ENCODE peak calls at places on chromosomes 6 and 20, in four cellular contexts. S is IMR-90, N is mesenchymal stem cell, G is neuronal stem cell. P is an unnamed sample. For H3K4me1, the result is how much of the 10 kb centered on the place peaks cover.

GRCh38 chr20:48006036-48006833 is 221.0 kb upstream of the SULF2 start:
- DNase-seq in S (no peak), G (no peak), N (no peak), P (no peak)

GRCh38 chr20:24163501-24163900 is 174.9 kb upstream of the GGTLC1 start:
- DNase-seq in N (no peak), G (no peak), S (no peak), P (no peak)

GRCh38 chr6:654136-654535 is 2.8 kb downstream of the HUS1B start:
- DNase-seq in G (no peak), N (no peak), S (no peak), P (no peak)

GRCh38 chr20:62768815-62769287 is 27.4 kb upstream of the MRGBP start:
- DNase-seq in N (no peak), S (peak), G (no peak), P (no peak)

GRCh38 chr6:81999270-81999669 is 246.8 kb upstream of the TENT5A start:
- DNase-seq in N (no peak), S (no peak), G (no peak), P (no peak)

GRCh38 chr20:44390280-44390679 is 34.8 kb downstream of the HNF4A start:
- DNase-seq in S (no peak), N (no peak), G (no peak), P (no peak)

GRCh38 chr6:40996591-40997247 is 42.3 kb downstream of the UNC5CL start:
- DNase-seq in N (peak), S (peak), G (peak), P (peak)

GRCh38 chr6:10014561-10014960 is 400.3 kb downstream of the TFAP2A start:
- DNase-seq in G (no peak), N (no peak), S (peak), P (no peak)

GRCh38 chr6:158024566-158025297 is 43.1 kb downstream of the SYNJ2 start:
- DNase-seq in S (peak), G (no peak), N (peak), P (no peak)

GRCh38 chr6:89140347-89141159 is 5.3 kb upstream of the PM20D2 start:
- DNase-seq in S (peak), N (peak), G (no peak), P (no peak)

GRCh38 chr6:148935705-148936306 is 189.0 kb downstream of the UST start:
- DNase-seq in G (no peak), S (peak), N (peak), P (no peak)

GRCh38 chr6:119294984-119295383 is 54.6 kb downstream of the MAN1A1 start:
- DNase-seq in N (no peak), G (no peak), S (no peak), P (no peak)

GRCh38 chr6:157438611-157439109 is 57.7 kb downstream of the ZDHHC14 start:
- DNase-seq in N (no peak), S (peak), G (no peak), P (no peak)

GRCh38 chr6:28336284-28337024 is 506 bp upstream of the ZSCAN31 start:
- DNase-seq in N (peak), G (no peak), S (peak), P (no peak)

GRCh38 chr6:118372413-118372812 is 175.7 kb upstream of the PLN start:
- DNase-seq in S (peak), G (no peak), N (peak), P (no peak)

GRCh38 chr6:39419607-39420006 is 97.1 kb upstream of the KCNK16 start:
- DNase-seq in S (no peak), N (no peak), G (no peak), P (no peak)

GRCh38 chr6:12504325-12504966 is 212.1 kb upstream of the PHACTR1 start:
- DNase-seq in S (peak), G (no peak), N (no peak), P (no peak)

GRCh38 chr6:107591346-107591745 is 101.4 kb downstream of the SOBP start:
- DNase-seq in S (no peak), N (no peak), G (no peak), P (no peak)

GRCh38 chr6:140052757-140053729 is 678.6 kb upstream of the CITED2 start:
- DNase-seq in G (no peak), S (peak), N (peak), P (no peak)

GRCh38 chr6:16711551-16712249 is 49.6 kb downstream of the ATXN1 start:
- DNase-seq in S (no peak), G (no peak), N (no peak), P (no peak)

GRCh38 chr6:8113260-8113659 is 10.9 kb upstream of the EEF1E1 start:
- DNase-seq in N (no peak), S (peak), G (no peak), P (no peak)

GRCh38 chr6:31903957-31904356 is 2.1 kb upstream of the ZBTB12 start:
- DNase-seq in G (no peak), N (peak), S (peak), P (no peak)

GRCh38 chr6:144330588-144330987 is 45.5 kb downstream of the UTRN start:
- DNase-seq in G (no peak), N (no peak), S (no peak), P (peak)

DNA sequence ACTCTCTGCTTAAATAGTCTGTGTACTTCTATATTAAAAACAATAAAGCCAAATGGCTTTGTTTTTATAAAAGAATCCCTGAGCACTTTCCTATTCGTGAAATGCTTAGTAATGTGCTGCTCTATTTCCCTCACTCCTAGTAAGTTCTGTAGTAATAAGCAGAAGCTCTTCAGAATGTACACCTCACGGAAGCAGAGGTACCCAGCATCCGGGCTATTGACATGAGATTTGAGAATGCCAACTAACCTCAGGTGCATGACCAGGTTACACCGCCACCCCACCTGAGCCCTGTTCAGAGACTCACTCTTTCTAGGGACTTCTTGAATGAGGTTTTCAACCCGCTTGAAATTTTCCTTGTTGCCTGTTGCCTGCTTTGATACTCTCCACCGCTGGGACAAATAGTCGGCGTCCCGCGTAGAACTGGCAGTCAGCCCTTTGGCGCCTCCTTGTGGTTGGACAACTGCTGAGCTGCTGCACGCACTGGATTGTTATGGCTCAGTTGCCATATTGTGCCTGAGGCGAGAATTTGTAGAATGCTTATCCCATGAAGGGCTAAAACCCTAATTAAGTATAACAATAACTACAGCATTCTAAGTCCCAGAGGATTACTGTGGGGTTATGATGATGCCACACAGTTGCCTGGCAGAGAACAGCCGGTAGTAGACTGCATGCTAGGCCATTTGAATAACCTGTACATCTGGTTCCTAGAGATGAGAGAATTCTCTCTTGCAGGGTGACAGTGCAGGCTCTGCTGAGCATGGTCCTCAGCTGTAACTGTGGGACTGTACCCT is 95.4 kb downstream of the KHDC1L start:
- DNase-seq in N (peak), S (peak), G (peak), P (peak)
- H4K91ac ChIP-seq in N (no peak), S (no peak), G (no peak), P (no peak)

DNA sequence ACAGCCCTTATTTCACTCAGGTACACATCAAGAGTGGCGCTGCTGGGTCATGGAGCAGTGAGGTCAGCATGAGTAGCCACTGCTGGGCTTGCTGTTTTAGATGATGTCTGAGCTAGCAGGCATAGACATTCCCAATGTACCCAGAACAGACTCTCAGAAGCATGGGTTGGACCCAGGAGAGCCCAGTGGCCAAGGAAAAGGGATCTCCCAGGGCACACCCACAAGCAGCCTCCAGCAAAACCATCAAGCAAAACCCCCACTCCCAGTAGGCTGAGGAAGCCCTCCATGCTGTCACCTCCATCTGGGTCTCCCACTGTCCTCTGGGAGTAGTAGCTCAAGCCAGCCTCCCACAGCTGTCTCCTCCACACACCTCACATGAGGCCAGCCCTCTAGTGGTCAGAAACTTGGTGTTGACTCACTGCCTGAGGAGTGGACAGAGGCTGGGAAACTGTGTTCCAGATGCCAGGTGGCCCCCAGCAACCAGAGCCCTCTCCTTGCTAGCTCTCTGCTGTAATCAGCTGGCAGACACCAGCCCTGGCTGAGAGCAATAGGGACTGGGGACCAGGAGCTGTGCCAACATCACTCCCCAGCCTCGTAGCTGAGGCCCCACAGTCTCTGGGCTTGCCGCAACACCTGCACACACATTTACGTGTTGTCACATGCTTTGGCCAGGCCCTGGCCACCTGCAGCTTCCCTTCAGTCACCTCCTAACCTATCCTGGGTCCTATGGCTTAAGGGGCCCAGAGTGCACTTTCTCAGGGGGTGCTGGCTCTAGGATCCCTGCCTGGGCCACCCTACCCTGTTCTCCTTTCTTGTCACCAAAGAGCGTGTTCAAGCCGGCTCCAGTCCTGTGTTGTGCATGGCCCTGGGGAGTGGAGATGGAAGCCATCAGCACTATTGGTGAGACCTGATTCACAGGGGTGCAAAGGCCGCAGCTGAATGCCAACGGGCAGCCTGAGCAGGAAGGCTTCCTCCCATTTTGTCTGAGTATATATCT is 1.9 kb upstream of the AP5S1 start:
- DNase-seq in S (peak), N (peak), G (no peak), P (peak)
- H3K4me1 ChIP-seq in S (under half), N (under half), G (under half), P (under half)

DNA sequence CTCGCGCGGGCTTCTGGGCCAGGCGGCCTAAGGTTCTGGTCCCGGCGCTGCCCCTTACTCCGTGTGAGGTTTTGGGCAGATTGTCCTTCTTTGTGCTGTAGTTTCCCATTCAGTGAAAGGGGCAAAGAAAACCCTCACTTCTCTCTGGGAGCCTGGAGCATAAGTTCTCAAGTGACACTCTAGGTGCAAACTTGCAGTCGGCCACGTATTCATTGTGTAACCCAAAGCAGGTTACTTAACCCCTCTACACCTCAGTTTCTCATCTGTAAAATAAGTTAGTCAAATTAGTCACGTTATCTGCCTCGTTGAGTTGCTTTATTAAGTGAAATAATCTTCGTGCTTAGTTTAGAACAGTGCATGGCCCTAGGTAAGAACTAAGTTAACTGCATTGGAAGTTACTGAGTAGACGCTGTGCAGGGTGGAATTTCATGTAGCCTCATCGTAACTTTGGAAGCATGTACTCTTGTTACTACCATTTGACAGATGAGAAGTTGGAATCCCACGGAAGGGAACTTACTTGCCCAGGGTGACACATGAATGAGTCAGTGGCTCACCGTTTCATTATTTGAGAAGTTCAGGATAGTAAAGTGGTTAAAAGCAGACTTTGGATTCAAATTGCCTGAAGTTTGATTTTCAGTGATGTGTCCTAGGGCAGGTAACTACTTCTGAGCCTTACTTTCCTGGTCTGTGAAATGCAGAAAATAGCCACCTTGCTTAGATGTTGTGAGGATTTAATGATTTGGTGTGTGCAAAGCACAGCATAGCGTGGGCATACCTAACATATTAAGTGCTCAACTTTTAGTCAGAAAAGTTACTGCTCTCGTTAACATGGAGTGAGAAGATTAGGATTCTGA is 550 bp upstream of the MROH8 start:
- DNase-seq in G (no peak), N (peak), S (peak), P (no peak)
- H4K91ac ChIP-seq in G (no peak), N (no peak), S (peak), P (no peak)

GRCh38 chr6:72865467-72865866 is 243.6 kb downstream of the KCNQ5 start:
- DNase-seq in G (no peak), N (peak), S (peak), P (no peak)
- H3K4me1 ChIP-seq in G (under half), N (under half), S (under half), P (under half)

DNA sequence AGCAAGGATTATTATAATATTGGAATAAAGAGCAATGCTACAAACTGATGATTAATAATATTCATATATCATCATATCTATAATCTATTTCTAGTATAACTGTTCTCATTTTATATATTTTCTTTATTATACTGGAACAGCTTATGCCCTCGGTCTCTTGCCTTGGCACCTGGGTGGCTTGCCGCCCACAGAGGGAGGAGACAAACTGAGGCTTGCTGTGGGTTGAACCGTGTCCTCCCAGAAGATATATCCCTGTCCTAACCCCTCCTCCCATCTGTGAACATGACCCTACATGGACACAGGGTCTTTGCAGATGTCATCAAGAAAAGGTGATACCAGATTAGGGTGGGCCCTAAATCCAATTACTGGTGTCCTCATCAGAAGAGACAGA is 4.7 kb downstream of the RNASET2 start:
- DNase-seq in G (no peak), N (no peak), S (no peak), P (no peak)
- H4K91ac ChIP-seq in G (no peak), N (no peak), S (no peak), P (no peak)

GRCh38 chr6:35077006-35077712 is 64.0 kb downstream of the TCP11 start:
- DNase-seq in S (no peak), N (no peak), G (no peak), P (no peak)

GRCh38 chr6:35077713-35078105 is 63.4 kb downstream of the TCP11 start:
- DNase-seq in N (no peak), G (no peak), S (no peak), P (no peak)

GRCh38 chr6:35079311-35080000 is 61.7 kb downstream of the TCP11 start:
- DNase-seq in S (no peak), N (no peak), G (no peak), P (no peak)

GRCh38 chr6:35078896-35079295 is 62.2 kb downstream of the TCP11 start:
- DNase-seq in S (no peak), G (no peak), N (no peak), P (no peak)

DNA sequence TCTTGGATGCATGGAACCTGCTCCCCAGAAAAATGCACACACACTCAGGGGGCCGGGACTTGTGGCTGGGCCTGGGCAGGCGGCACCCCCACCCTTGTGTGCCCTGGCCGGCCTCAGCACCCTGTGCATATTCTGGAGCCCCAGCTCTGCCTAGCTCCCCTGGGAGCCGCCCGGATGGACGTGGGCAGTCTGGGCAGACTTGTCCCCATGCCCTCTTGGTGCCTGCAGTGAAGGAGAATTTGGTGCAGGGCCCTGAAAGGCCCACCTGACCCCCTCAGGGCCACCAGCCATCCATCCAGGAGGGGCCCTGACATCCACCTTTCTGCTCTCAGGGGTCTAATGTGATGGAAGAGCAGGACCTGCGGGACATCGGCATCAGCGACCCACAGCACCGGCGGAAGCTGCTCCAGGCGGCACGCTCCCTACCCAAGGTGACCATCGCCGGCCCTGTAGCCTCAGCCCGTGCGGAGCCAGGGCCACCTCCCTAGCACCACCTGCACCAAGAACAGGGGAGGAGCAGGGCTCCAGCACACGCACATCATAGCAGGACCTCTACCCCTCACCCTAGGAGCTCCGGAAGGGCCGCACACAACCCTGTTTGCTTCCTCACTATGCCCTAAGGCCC is 62.8 kb downstream of the TCP11 start:
- DNase-seq in S (no peak), N (no peak), G (no peak), P (no peak)
- H3K4me1 ChIP-seq in S (under half), N (under half), G (under half), P (under half)

GRCh38 chr6:11490996-11491395 is 46.6 kb upstream of the TMEM170B start:
- DNase-seq in N (no peak), S (no peak), G (no peak), P (no peak)
- H4K91ac ChIP-seq in N (no peak), S (no peak), G (no peak), P (no peak)

DNA sequence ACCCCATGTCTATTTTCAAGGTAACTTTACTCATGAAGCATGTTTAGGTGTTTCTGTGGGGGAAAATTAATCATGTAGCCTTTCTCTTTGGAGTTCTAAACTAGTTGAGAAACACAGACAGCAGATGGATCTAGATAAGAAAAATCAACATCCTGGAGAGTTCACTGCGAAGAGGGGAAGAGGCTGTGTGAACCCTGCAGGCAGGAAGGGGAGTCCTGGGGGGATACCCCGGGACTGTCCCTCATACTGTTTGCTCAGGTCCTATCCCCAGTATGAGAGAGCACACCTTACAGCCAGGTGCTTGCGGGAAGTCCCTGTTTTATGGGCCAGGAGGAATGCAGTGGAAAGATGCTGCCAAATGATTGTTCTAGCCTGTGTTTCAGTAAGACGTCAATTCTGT is 32.7 kb downstream of the CHMP4B start:
- DNase-seq in G (no peak), N (no peak), S (no peak), P (no peak)
- H3K4me1 ChIP-seq in G (under half), N (under half), S (under half), P (under half)

DNA sequence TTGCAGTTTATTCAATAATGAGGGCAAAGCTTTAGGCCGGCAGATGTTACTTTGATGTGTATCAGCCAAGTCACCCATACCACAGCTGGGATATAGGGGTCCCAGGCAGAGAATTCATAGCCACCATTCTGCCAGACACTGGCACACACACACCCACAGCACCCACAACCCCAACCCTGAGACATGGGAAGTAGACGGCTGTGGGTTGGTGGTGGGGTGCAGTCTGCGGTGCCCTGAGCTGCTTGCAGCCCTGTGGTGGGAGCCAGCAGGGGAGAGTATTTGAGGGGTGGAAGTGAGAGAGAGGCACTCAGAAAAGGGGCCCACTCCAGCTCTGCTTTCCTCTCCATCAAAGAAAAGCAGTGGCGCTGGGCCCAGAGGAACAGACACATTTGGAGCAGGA is 125.3 kb downstream of the FOXO3 start:
- DNase-seq in G (no peak), N (no peak), S (no peak), P (no peak)
- H4K91ac ChIP-seq in G (no peak), N (no peak), S (no peak), P (no peak)

GRCh38 chr6:90442366-90442765 is 144.5 kb downstream of the MAP3K7 start:
- DNase-seq in N (peak), S (peak), G (no peak), P (no peak)
- H3K4me1 ChIP-seq in N (under half), S (under half), G (under half), P (under half)